ENCODE peak calls at places on chromosomes 13 and 19, in ten cellular contexts. A is brain pericyte; C is aorta; Z is COR-L47; P is stimulated activated CD4-positive, alpha-beta T cell treated with anti-CD3 and anti-CD28 coated beads, Interleukin-12 subunit alpha, Interleukin-12 subunit beta, amount 100 ng/mL, for 48 hours; S is activated naive CD8-positive, alpha-beta T cell treated with anti-CD3 and anti-CD28 coated beads, Interleukin-2, amount 50 U/mL, for 16 hours; L is cardiac fibroblast; U is NCI-H774; V is NCI-H2107; W is NCI-H345. Q is an unnamed sample.

GRCh38 chr13:98511435-98511834 is 65.5 kb downstream of the STK24 start:
- DNase-seq in U (no peak), A (no peak), L (no peak), C (no peak), W (no peak), V (no peak), Z (no peak), S (no peak), P (no peak), Q (no peak)

GRCh38 chr13:27130223-27131015 is 41.2 kb downstream of the USP12 start:
- DNase-seq in C (no peak), P (no peak), L (peak; percentile 73), A (no peak), Z (no peak), U (no peak), V (no peak), S (no peak), W (no peak), Q (no peak)

GRCh38 chr13:79585033-79585432 is 104.1 kb downstream of the NDFIP2 start:
- DNase-seq in A (no peak), Z (no peak), U (no peak), W (no peak), L (no peak), C (no peak), P (no peak), V (no peak), S (no peak), Q (no peak)

GRCh38 chr13:106152047-106152446 is 383.4 kb downstream of the EFNB2 start:
- DNase-seq in S (no peak), Z (no peak), C (no peak), P (no peak), W (no peak), L (no peak), V (no peak), A (no peak), U (no peak), Q (no peak)

GRCh38 chr13:30863796-30864195 is 42.3 kb upstream of the MEDAG start:
- DNase-seq in Z (no peak), W (no peak), V (no peak), U (no peak), S (no peak), P (no peak), A (no peak), L (no peak), C (no peak), Q (no peak)

GRCh38 chr13:39036212-39036611 is 1.7 kb downstream of the PROSER1 start:
- DNase-seq in A (no peak), W (no peak), C (no peak), S (no peak), V (no peak), Z (no peak), P (no peak), U (no peak), L (peak; percentile 29), Q (peak; percentile 14)

GRCh38 chr19:2977686-2978466 is 512 bp downstream of the TLE6 start:
- DNase-seq in C (no peak), W (peak; percentile 32), A (no peak), V (no peak), Z (no peak), U (no peak), S (no peak), P (no peak), L (peak; percentile 16), Q (peak; percentile 62)

GRCh38 chr13:99911965-99912566 is 59.5 kb downstream of the ZIC5 start:
- DNase-seq in A (no peak), C (no peak), L (no peak), S (no peak), U (no peak), P (no peak), W (no peak), V (no peak), Z (no peak), Q (no peak)

GRCh38 chr19:49071860-49072547 is 495 bp downstream of the KCNA7 start:
- DNase-seq in A (no peak), S (no peak), P (no peak), W (no peak), C (no peak), Z (no peak), U (no peak), V (no peak), L (no peak), Q (no peak)

GRCh38 chr13:38952827-38953226 is 37.8 kb downstream of the STOML3 start:
- DNase-seq in S (no peak), P (no peak), W (no peak), Z (no peak), U (no peak), C (no peak), V (no peak), L (no peak), A (no peak), Q (no peak)

GRCh38 chr19:4909172-4909896 is at the start of gene UHRF1:
- DNase-seq in Z (peak; percentile 79), W (peak; percentile 78), A (no peak), U (peak; percentile 67), S (peak; percentile 39), P (peak; percentile 69), C (peak; percentile 63), L (no peak), V (no peak), Q (peak; percentile 38)

GRCh38 chr13:27751953-27752352 is 40.3 kb upstream of the GSX1 start:
- DNase-seq in W (no peak), Z (no peak), S (no peak), P (no peak), U (no peak), A (no peak), V (no peak), L (no peak), C (no peak), Q (no peak)

GRCh38 chr13:41019578-41020347 is 647 bp upstream of the ELF1 start:
- DNase-seq in L (no peak), W (no peak), Z (no peak), U (no peak), S (no peak), C (no peak), P (no peak), V (no peak), A (no peak), Q (no peak)

GRCh38 chr13:106597759-106598395 is 29.9 kb upstream of the ARGLU1 start:
- DNase-seq in U (no peak), L (no peak), Z (no peak), S (no peak), P (no peak), V (no peak), A (no peak), W (peak; percentile 55), C (no peak), Q (no peak)

GRCh38 chr13:106610511-106610910 is 42.6 kb upstream of the ARGLU1 start:
- DNase-seq in C (no peak), W (no peak), U (no peak), S (no peak), Z (no peak), L (peak; percentile 4), P (no peak), A (no peak), V (no peak), Q (no peak)

GRCh38 chr13:40077396-40078027 is 422.1 kb downstream of the COG6 start:
- DNase-seq in V (no peak), C (no peak), P (no peak), W (no peak), L (no peak), S (no peak), U (no peak), A (no peak), Z (no peak), Q (no peak)

GRCh38 chr13:44854264-44855060 is 134.8 kb downstream of the NUFIP1 start:
- DNase-seq in Z (peak; percentile 38), W (peak; percentile 71), S (no peak), A (no peak), L (no peak), P (no peak), V (peak; percentile 20), C (no peak), U (peak; percentile 71), Q (no peak)

GRCh38 chr19:32453736-32454135 is 48.2 kb downstream of the DPY19L3 start:
- DNase-seq in V (no peak), L (peak; percentile 7), P (no peak), A (no peak), U (no peak), S (no peak), W (no peak), Z (no peak), C (no peak), Q (no peak)

GRCh38 chr13:33188093-33188882 is 97.3 kb downstream of the STARD13 start:
- DNase-seq in V (no peak), C (no peak), P (peak; percentile 0), S (no peak), Z (no peak), L (peak; percentile 51), U (no peak), A (no peak), W (no peak), Q (no peak)

GRCh38 chr13:22126433-22127021 is 455.7 kb downstream of the FGF9 start:
- DNase-seq in L (no peak), U (no peak), C (no peak), A (no peak), V (no peak), W (no peak), Z (no peak), S (no peak), P (no peak), Q (no peak)

GRCh38 chr19:46603752-46604241 is 2.7 kb downstream of the CALM3 start:
- DNase-seq in P (no peak), A (no peak), C (peak; percentile 68), Z (no peak), V (no peak), U (no peak), S (no peak), L (no peak), W (no peak), Q (no peak)

GRCh38 chr13:75486146-75486545 is 4.2 kb upstream of the TBC1D4 start:
- DNase-seq in W (no peak), S (no peak), L (no peak), U (no peak), A (no peak), P (no peak), C (no peak), V (no peak), Z (no peak), Q (peak; percentile 44)

GRCh38 chr13:27022571-27023311 is 148.9 kb downstream of the USP12 start:
- DNase-seq in L (peak; percentile 47), S (no peak), Z (peak; percentile 60), V (no peak), A (no peak), U (peak; percentile 23), W (peak; percentile 22), C (no peak), P (no peak), Q (no peak)

GRCh38 chr19:50720181-50720920 is 749 bp upstream of the SHANK1 start:
- DNase-seq in S (no peak), P (no peak), V (no peak), C (no peak), Z (no peak), A (no peak), U (no peak), L (no peak), W (no peak), Q (no peak)

GRCh38 chr13:91592050-91593014 is 193.9 kb downstream of the GPC5 start:
- DNase-seq in S (no peak), V (no peak), L (no peak), C (no peak), W (no peak), U (no peak), A (no peak), P (no peak), Z (no peak), Q (no peak)

GRCh38 chr13:51083706-51084105 is 27.4 kb downstream of the C13orf42 start:
- DNase-seq in U (no peak), C (peak; percentile 66), A (no peak), Z (no peak), P (no peak), L (no peak), S (no peak), W (no peak), V (no peak), Q (no peak)

GRCh38 chr13:42048323-42048624 is 174 bp upstream of the DGKH start:
- DNase-seq in U (no peak), Z (peak; percentile 32), V (no peak), A (no peak), W (no peak), L (no peak), C (no peak), P (no peak), S (no peak), Q (no peak)

GRCh38 chr19:5292453-5292842 is 48.2 kb downstream of the PTPRS start:
- DNase-seq in P (no peak), C (no peak), S (no peak), A (no peak), W (peak; percentile 50), V (no peak), U (no peak), Z (no peak), L (peak; percentile 56), Q (no peak)

Q was measured in CMK.